ENCODE peak calls at places on chromosomes 4 and X, in four cellular contexts. K is HCT116, R is K562, Z is HepG2. V is an unnamed sample.
A peak's percentile ranks its signal among the peaks of the same experiment; 100 is the strongest.

GRCh38 chrX:55486736-55487135 is 2.9 kb downstream of the USP51 start:
- DNase-seq in R (no peak), Z (no peak), K (no peak), V (no peak)

GRCh38 chr4:152937535-152938236 is 1.6 kb downstream of the FHDC1 start:
- DNase-seq in K (no peak), Z (no peak), R (peak; percentile 78), V (peak; percentile 78)

GRCh38 chr4:163251204-163251603 is 81.2 kb downstream of the NPY1R start:
- DNase-seq in K (peak; percentile 13), R (no peak), Z (peak; percentile 4), V (peak; percentile 8)

GRCh38 chr4:91220315-91220714 is 1083.5 kb upstream of the GRID2 start:
- DNase-seq in K (no peak), R (no peak), Z (no peak), V (no peak)

GRCh38 chr4:70902577-70903281 is 560 bp downstream of the MOB1B start:
- DNase-seq in K (no peak), R (peak; percentile 50), Z (no peak), V (no peak)

GRCh38 chrX:49120104-49120503 is 3.4 kb downstream of the GPKOW start:
- DNase-seq in K (no peak), Z (no peak), R (no peak), V (no peak)

GRCh38 chrX:128754130-128754529 is 701.9 kb upstream of the ACTRT1 start:
- DNase-seq in Z (peak; percentile 56), R (no peak), K (no peak), V (no peak)

GRCh38 chrX:96924581-96924980 is 40.9 kb downstream of the RPA4 start:
- DNase-seq in R (no peak), K (no peak), Z (no peak), V (no peak)

GRCh38 chr4:9600246-9600645 is 156.0 kb downstream of the DEFB131A start:
- DNase-seq in R (no peak), Z (no peak), K (no peak), V (no peak)

GRCh38 chr4:56979674-56980073 is 978 bp downstream of the POLR2B start:
- DNase-seq in R (no peak), Z (peak; percentile 31), K (no peak), V (no peak)
- TF ChIP-seq ELF1 in R (no peak), Z (no peak), K (no peak), V (no peak)

GRCh38 chr4:140309124-140309870 is 64.1 kb upstream of the SCOC start:
- DNase-seq in Z (no peak), K (no peak), R (no peak), V (no peak)

GRCh38 chr4:140308366-140309123 is 64.9 kb upstream of the SCOC start:
- DNase-seq in K (no peak), Z (no peak), R (no peak), V (no peak)

GRCh38 chr4:140300271-140300970 is 73.0 kb upstream of the SCOC start:
- DNase-seq in K (peak; percentile 74), Z (no peak), R (no peak), V (no peak)

GRCh38 chr4:140302151-140302859 is 71.1 kb upstream of the SCOC start:
- DNase-seq in Z (no peak), K (no peak), R (no peak), V (no peak)

GRCh38 chr4:140305053-140305452 is 68.4 kb upstream of the SCOC start:
- DNase-seq in K (no peak), Z (no peak), R (no peak), V (no peak)
- TF ChIP-seq ELF1 in K (no peak), Z (no peak), R (no peak), V (no peak)

DNA sequence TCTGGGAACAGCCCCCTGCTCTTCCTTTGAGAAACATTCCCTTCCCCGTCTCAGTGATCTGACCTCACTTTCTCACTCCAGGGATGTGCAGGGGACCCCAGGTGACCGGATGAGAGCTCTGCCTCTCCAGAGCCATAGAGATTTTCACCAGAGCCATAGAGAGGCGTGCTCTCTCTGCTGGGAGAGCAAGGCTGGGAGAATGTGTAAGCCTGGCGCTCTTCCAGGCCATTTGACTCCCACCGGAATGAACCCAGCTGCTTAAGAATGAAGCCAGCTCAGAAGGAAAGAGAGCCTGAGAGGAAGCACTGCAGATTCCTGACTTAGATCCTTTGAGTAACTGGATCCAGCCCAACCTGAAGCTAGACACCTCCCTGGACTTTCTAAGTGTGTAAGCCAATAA is 106.4 kb downstream of the DHX15 start:
- DNase-seq in R (no peak), Z (no peak), K (no peak), V (peak; percentile 21)
- TF ChIP-seq ELF1 in R (no peak), Z (no peak), K (no peak), V (no peak)

DNA sequence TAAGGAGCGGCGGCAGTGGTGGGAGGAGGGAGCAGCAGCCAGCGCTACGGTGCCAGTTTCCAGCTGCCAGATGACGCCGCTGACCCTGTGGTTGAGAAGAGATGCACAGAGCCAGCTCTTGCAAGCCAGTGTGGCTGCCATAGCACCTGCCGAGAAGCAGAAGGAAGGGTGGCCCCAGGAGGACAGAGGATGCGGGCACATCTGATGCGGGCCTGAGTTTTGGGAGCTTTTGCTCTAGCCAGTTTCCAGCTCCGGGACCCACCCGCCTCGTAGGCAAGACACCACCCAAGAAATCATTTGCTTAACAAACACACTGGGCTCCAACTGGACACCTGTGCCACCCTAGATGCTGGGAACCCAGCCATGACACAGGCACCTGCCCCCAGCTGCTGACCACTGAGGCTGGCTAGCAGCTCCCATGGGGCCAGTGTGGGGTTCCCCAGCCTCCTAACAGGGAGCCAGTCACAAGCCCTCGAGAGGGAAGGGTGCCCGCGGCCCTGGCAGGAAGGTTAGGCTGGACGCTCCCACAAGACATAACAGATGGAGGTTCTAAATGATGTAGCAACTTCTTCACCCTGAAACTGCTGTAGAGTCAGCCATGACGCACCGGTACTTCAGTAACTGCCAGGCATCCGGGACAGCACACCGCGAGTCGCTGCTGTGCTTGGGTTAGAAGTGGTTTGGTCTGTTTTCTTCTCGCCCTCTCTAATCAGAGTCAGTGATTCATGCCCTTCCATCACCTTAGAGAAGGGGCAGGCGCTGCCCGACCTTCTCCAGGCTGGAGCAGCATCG is 8.9 kb downstream of the MSANTD1 start:
- DNase-seq in R (no peak), K (no peak), Z (no peak), V (no peak)
- TF ChIP-seq ELF1 in R (no peak), K (no peak), Z (no peak), V (no peak)

GRCh38 chr4:164892018-164892417 is 15.0 kb downstream of the APELA start:
- DNase-seq in R (no peak), K (no peak), Z (no peak), V (no peak)

GRCh38 chr4:164890691-164891090 is 13.7 kb downstream of the APELA start:
- DNase-seq in K (no peak), R (no peak), Z (no peak), V (no peak)

DNA sequence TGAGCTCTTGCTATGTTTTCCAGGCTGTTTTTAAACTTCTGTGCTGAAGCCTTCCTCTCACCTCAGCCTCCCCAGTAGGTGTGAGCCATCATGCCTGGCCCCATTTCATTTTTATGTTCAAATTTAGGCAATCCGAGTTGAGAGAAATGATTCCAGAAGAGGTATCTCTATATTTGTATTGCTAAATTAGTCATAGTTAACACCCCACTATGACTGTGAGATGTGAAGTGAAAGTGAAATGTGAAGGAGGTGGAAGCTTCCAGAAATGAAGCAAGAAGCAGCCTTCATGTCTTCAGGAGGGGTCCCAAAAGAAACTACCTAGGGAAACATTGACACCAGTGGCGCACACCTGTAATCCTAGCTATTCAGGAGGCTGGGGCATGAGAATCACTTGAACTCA is 17.7 kb downstream of the APELA start:
- DNase-seq in R (no peak), Z (no peak), K (no peak), V (no peak)
- TF ChIP-seq ELF1 in R (no peak), Z (no peak), K (no peak), V (no peak)

GRCh38 chr4:111605111-111605510 is 540.1 kb upstream of the FAM241A start:
- DNase-seq in Z (no peak), R (no peak), K (no peak), V (no peak)
- TF ChIP-seq ELF1 in Z (no peak), R (no peak), K (no peak), V (no peak)

V was measured in SK-N-SH.